ENCODE peak calls at places on chromosomes 11 and 22, in six cellular contexts. One of them, this sample, is unnamed. For H3K4me1 and H3K36me3, the result is how much of the 10 kb centered on the place peaks cover.

GRCh38 chr22:17109113-17109865 is 11.9 kb downstream of the TMEM121B start:
- DNase-seq in pancreas: no peak
- DNase-seq in heart right ventricle: no peak
- DNase-seq in kidney: no peak
- DNase-seq in heart left ventricle: no peak
- DNase-seq in neural progenitor cell: no peak
- DNase-seq in this sample: no peak

GRCh38 chr22:32552540-32552939 is 77.9 kb downstream of the FBXO7 start:
- DNase-seq in pancreas: no peak
- DNase-seq in heart right ventricle: no peak
- DNase-seq in kidney: no peak
- DNase-seq in heart left ventricle: no peak
- DNase-seq in neural progenitor cell: no peak
- DNase-seq in this sample: no peak

GRCh38 chr11:121119444-121119843 is 18.4 kb downstream of the TECTA start:
- DNase-seq in pancreas: no peak
- DNase-seq in heart right ventricle: no peak
- DNase-seq in kidney: no peak
- DNase-seq in heart left ventricle: no peak
- DNase-seq in neural progenitor cell: no peak
- DNase-seq in this sample: no peak

GRCh38 chr11:100830978-100831732 is 144.1 kb downstream of the ARHGAP42 start:
- DNase-seq in pancreas: no peak
- DNase-seq in heart right ventricle: peak
- DNase-seq in kidney: no peak
- DNase-seq in heart left ventricle: no peak
- DNase-seq in neural progenitor cell: no peak
- DNase-seq in this sample: no peak

GRCh38 chr22:44260216-44261035 is 52.3 kb downstream of the SHISAL1 start:
- DNase-seq in pancreas: no peak
- DNase-seq in heart right ventricle: no peak
- DNase-seq in kidney: no peak
- DNase-seq in heart left ventricle: no peak
- DNase-seq in neural progenitor cell: no peak
- DNase-seq in this sample: no peak

GRCh38 chr11:64887757-64888405 is 9.5 kb upstream of the EHD1 start:
- DNase-seq in pancreas: peak
- DNase-seq in heart right ventricle: peak
- DNase-seq in kidney: peak
- DNase-seq in heart left ventricle: peak
- DNase-seq in neural progenitor cell: peak
- DNase-seq in this sample: peak

GRCh38 chr22:20859615-20860014 is 808 bp downstream of the SNAP29 start:
- DNase-seq in pancreas: no peak
- DNase-seq in heart right ventricle: no peak
- DNase-seq in kidney: peak
- DNase-seq in heart left ventricle: no peak
- DNase-seq in neural progenitor cell: no peak
- DNase-seq in this sample: no peak

GRCh38 chr11:31813242-31813960 is 2.3 kb upstream of the PAX6 start:
- DNase-seq in pancreas: no peak
- DNase-seq in heart right ventricle: no peak
- DNase-seq in kidney: no peak
- DNase-seq in heart left ventricle: no peak
- DNase-seq in neural progenitor cell: peak
- DNase-seq in this sample: no peak

GRCh38 chr11:126764221-126764620 is 236.3 kb downstream of the KIRREL3 start:
- DNase-seq in pancreas: no peak
- DNase-seq in heart right ventricle: no peak
- DNase-seq in kidney: no peak
- DNase-seq in heart left ventricle: no peak
- DNase-seq in neural progenitor cell: no peak
- DNase-seq in this sample: no peak
- TF ChIP-seq CTCF in pancreas: no peak
- TF ChIP-seq CTCF in heart right ventricle: no peak
- TF ChIP-seq CTCF in kidney: no peak
- TF ChIP-seq CTCF in heart left ventricle: no peak
- TF ChIP-seq CTCF in neural progenitor cell: no peak
- TF ChIP-seq CTCF in this sample: no peak

GRCh38 chr11:128629516-128630106 is 42.3 kb upstream of the ETS1 start:
- DNase-seq in pancreas: no peak
- DNase-seq in heart right ventricle: no peak
- DNase-seq in kidney: peak
- DNase-seq in heart left ventricle: no peak
- DNase-seq in neural progenitor cell: no peak
- DNase-seq in this sample: no peak

GRCh38 chr11:128632151-128632791 is 44.9 kb upstream of the ETS1 start:
- DNase-seq in pancreas: no peak
- DNase-seq in heart right ventricle: no peak
- DNase-seq in kidney: no peak
- DNase-seq in heart left ventricle: no peak
- DNase-seq in neural progenitor cell: peak
- DNase-seq in this sample: peak

GRCh38 chr11:128628686-128629085 is 41.3 kb upstream of the ETS1 start:
- DNase-seq in pancreas: no peak
- DNase-seq in heart right ventricle: no peak
- DNase-seq in kidney: no peak
- DNase-seq in heart left ventricle: no peak
- DNase-seq in neural progenitor cell: no peak
- DNase-seq in this sample: no peak

GRCh38 chr11:128628343-128628673 is 41.0 kb upstream of the ETS1 start:
- DNase-seq in pancreas: no peak
- DNase-seq in heart right ventricle: no peak
- DNase-seq in kidney: no peak
- DNase-seq in heart left ventricle: no peak
- DNase-seq in neural progenitor cell: no peak
- DNase-seq in this sample: no peak

DNA sequence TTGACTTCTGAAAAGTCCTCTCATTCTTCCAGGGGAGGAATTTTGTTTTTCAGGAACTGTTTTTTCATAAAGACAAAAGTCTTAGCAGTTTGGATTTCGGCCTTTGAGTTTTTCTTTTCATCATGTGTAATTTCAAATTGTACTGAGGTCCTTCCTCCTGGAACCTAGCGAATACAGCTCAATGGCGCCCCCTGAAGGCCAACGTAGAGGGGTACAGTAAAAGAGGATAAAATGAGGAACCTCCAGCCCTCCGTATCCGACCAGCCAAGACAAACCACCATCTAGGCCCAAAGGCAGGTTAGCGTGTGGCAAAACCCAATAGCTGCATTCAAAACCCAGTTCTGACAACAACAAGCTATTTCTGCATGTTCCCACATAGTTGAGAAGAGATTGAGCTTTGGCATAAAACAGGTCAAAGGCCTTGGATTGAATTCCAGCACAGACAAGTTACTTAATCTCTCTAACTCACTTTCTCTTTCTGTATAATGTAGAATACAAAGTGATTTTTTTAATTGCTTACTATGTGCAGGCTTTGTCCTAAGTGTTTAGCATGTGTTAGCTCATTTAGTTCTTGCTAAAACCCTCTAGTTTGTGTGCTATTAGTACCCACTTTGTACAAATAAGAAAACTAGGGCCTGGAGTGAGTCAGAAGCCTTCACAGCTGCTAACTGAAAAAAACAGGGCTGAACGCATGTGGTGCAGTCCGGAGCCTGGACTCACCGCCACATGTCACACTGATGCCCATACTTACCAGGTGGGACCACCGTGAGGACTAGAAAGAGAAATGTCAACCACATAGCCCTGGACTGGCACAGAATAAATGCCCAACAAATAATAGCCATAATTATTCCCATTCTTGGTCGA is 43.2 kb upstream of the ETS1 start:
- DNase-seq in pancreas: peak
- DNase-seq in heart right ventricle: peak
- DNase-seq in kidney: peak
- DNase-seq in heart left ventricle: peak
- DNase-seq in neural progenitor cell: peak
- DNase-seq in this sample: peak
- H3K4me1 ChIP-seq in pancreas: under half
- H3K4me1 ChIP-seq in heart right ventricle: under half
- H3K4me1 ChIP-seq in kidney: under half
- H3K4me1 ChIP-seq in heart left ventricle: under half
- H3K4me1 ChIP-seq in neural progenitor cell: under half
- H3K4me1 ChIP-seq in this sample: under half

GRCh38 chr11:10761085-10761698 is 10.1 kb downstream of the CTR9 start:
- DNase-seq in pancreas: no peak
- DNase-seq in heart right ventricle: no peak
- DNase-seq in kidney: no peak
- DNase-seq in heart left ventricle: no peak
- DNase-seq in neural progenitor cell: no peak
- DNase-seq in this sample: no peak

GRCh38 chr11:10763766-10764165 is 12.7 kb downstream of the CTR9 start:
- DNase-seq in pancreas: no peak
- DNase-seq in heart right ventricle: no peak
- DNase-seq in kidney: no peak
- DNase-seq in heart left ventricle: no peak
- DNase-seq in neural progenitor cell: no peak
- DNase-seq in this sample: no peak

GRCh38 chr11:10762913-10763421 is 11.9 kb downstream of the CTR9 start:
- DNase-seq in pancreas: no peak
- DNase-seq in heart right ventricle: no peak
- DNase-seq in kidney: no peak
- DNase-seq in heart left ventricle: no peak
- DNase-seq in neural progenitor cell: no peak
- DNase-seq in this sample: no peak

GRCh38 chr11:10764412-10764811 is 13.4 kb downstream of the CTR9 start:
- DNase-seq in pancreas: no peak
- DNase-seq in heart right ventricle: no peak
- DNase-seq in kidney: no peak
- DNase-seq in heart left ventricle: no peak
- DNase-seq in neural progenitor cell: no peak
- DNase-seq in this sample: no peak

GRCh38 chr11:10762185-10762584 is 11.1 kb downstream of the CTR9 start:
- DNase-seq in pancreas: no peak
- DNase-seq in heart right ventricle: no peak
- DNase-seq in kidney: no peak
- DNase-seq in heart left ventricle: no peak
- DNase-seq in neural progenitor cell: no peak
- DNase-seq in this sample: no peak
- H3K36me3 ChIP-seq in pancreas: under half
- H3K36me3 ChIP-seq in heart right ventricle: under half
- H3K36me3 ChIP-seq in kidney: under half
- H3K36me3 ChIP-seq in heart left ventricle: under half
- H3K36me3 ChIP-seq in neural progenitor cell: under half
- H3K36me3 ChIP-seq in this sample: under half

GRCh38 chr11:102309621-102310541 is 7.4 kb upstream of the BIRC3 start:
- DNase-seq in pancreas: no peak
- DNase-seq in heart right ventricle: no peak
- DNase-seq in kidney: no peak
- DNase-seq in heart left ventricle: no peak
- DNase-seq in neural progenitor cell: peak
- DNase-seq in this sample: no peak
- TF ChIP-seq CTCF in pancreas: no peak
- TF ChIP-seq CTCF in heart right ventricle: peak
- TF ChIP-seq CTCF in kidney: no peak
- TF ChIP-seq CTCF in heart left ventricle: peak
- TF ChIP-seq CTCF in neural progenitor cell: peak
- TF ChIP-seq CTCF in this sample: peak

GRCh38 chr11:804599-804964 is 449 bp downstream of the PIDD1 start:
- DNase-seq in pancreas: no peak
- DNase-seq in heart right ventricle: no peak
- DNase-seq in kidney: no peak
- DNase-seq in heart left ventricle: no peak
- DNase-seq in neural progenitor cell: no peak
- DNase-seq in this sample: no peak
- H3K4me1 ChIP-seq in pancreas: under half
- H3K4me1 ChIP-seq in heart right ventricle: under half
- H3K4me1 ChIP-seq in kidney: under half
- H3K4me1 ChIP-seq in heart left ventricle: under half
- H3K4me1 ChIP-seq in neural progenitor cell: under half
- H3K4me1 ChIP-seq in this sample: under half